ENCODE peak calls at places on chromosomes 6 and 20, in eight cellular contexts. One of them, this sample, is unnamed.

GRCh38 chr20:5864873-5865582 is 85.3 kb downstream of the TRMT6 start:
- DNase-seq in tibial nerve: no peak
- DNase-seq in stomach: no peak
- DNase-seq in testis: no peak
- DNase-seq in Peyer's patch: no peak
- DNase-seq in heart left ventricle: no peak
- DNase-seq in GM12878: no peak
- DNase-seq in upper lobe of left lung: no peak
- DNase-seq in this sample: no peak

GRCh38 chr6:36197739-36198221 is 1.2 kb downstream of the BRPF3 start:
- DNase-seq in Peyer's patch: no peak
- DNase-seq in tibial nerve: no peak
- DNase-seq in GM12878: no peak
- DNase-seq in testis: no peak
- DNase-seq in heart left ventricle: no peak
- DNase-seq in upper lobe of left lung: no peak
- DNase-seq in stomach: no peak
- DNase-seq in this sample: no peak

GRCh38 chr20:33909331-33909921 is 84.3 kb upstream of the RALY start:
- DNase-seq in Peyer's patch: no peak
- DNase-seq in upper lobe of left lung: peak; percentile 42
- DNase-seq in testis: peak; percentile 68
- DNase-seq in tibial nerve: no peak
- DNase-seq in stomach: peak; percentile 33
- DNase-seq in GM12878: no peak
- DNase-seq in heart left ventricle: no peak
- DNase-seq in this sample: no peak

GRCh38 chr6:52540286-52540902 is 36.5 kb downstream of the TRAM2 start:
- DNase-seq in Peyer's patch: no peak
- DNase-seq in upper lobe of left lung: no peak
- DNase-seq in stomach: no peak
- DNase-seq in heart left ventricle: no peak
- DNase-seq in testis: no peak
- DNase-seq in GM12878: no peak
- DNase-seq in tibial nerve: no peak
- DNase-seq in this sample: no peak

GRCh38 chr6:43228951-43229802 is at the start of gene DNPH1:
- DNase-seq in GM12878: no peak
- DNase-seq in Peyer's patch: peak; percentile 89
- DNase-seq in tibial nerve: peak; percentile 51
- DNase-seq in upper lobe of left lung: peak; percentile 77
- DNase-seq in testis: peak; percentile 83
- DNase-seq in heart left ventricle: peak; percentile 73
- DNase-seq in stomach: peak; percentile 81
- DNase-seq in this sample: peak; percentile 66

GRCh38 chr6:33061987-33062386 is 11.5 kb downstream of the HLA-DPA1 start:
- DNase-seq in heart left ventricle: no peak
- DNase-seq in tibial nerve: no peak
- DNase-seq in Peyer's patch: no peak
- DNase-seq in upper lobe of left lung: no peak
- DNase-seq in testis: no peak
- DNase-seq in stomach: no peak
- DNase-seq in GM12878: peak; percentile 62
- DNase-seq in this sample: no peak

GRCh38 chr20:50050660-50051308 is 62.2 kb downstream of the UBE2V1 start:
- DNase-seq in tibial nerve: no peak
- DNase-seq in GM12878: no peak
- DNase-seq in upper lobe of left lung: no peak
- DNase-seq in heart left ventricle: no peak
- DNase-seq in stomach: no peak
- DNase-seq in Peyer's patch: no peak
- DNase-seq in testis: no peak
- DNase-seq in this sample: no peak

GRCh38 chr6:34248198-34248726 is 544 bp downstream of the SMIM29 start:
- DNase-seq in upper lobe of left lung: peak; percentile 74
- DNase-seq in stomach: peak; percentile 52
- DNase-seq in tibial nerve: no peak
- DNase-seq in Peyer's patch: peak; percentile 73
- DNase-seq in heart left ventricle: peak; percentile 79
- DNase-seq in testis: peak; percentile 79
- DNase-seq in GM12878: no peak
- DNase-seq in this sample: no peak

GRCh38 chr6:22451960-22452359 is 117.4 kb upstream of the HDGFL1 start:
- DNase-seq in GM12878: no peak
- DNase-seq in testis: no peak
- DNase-seq in stomach: no peak
- DNase-seq in Peyer's patch: no peak
- DNase-seq in upper lobe of left lung: no peak
- DNase-seq in tibial nerve: no peak
- DNase-seq in heart left ventricle: no peak
- DNase-seq in this sample: no peak

DNA sequence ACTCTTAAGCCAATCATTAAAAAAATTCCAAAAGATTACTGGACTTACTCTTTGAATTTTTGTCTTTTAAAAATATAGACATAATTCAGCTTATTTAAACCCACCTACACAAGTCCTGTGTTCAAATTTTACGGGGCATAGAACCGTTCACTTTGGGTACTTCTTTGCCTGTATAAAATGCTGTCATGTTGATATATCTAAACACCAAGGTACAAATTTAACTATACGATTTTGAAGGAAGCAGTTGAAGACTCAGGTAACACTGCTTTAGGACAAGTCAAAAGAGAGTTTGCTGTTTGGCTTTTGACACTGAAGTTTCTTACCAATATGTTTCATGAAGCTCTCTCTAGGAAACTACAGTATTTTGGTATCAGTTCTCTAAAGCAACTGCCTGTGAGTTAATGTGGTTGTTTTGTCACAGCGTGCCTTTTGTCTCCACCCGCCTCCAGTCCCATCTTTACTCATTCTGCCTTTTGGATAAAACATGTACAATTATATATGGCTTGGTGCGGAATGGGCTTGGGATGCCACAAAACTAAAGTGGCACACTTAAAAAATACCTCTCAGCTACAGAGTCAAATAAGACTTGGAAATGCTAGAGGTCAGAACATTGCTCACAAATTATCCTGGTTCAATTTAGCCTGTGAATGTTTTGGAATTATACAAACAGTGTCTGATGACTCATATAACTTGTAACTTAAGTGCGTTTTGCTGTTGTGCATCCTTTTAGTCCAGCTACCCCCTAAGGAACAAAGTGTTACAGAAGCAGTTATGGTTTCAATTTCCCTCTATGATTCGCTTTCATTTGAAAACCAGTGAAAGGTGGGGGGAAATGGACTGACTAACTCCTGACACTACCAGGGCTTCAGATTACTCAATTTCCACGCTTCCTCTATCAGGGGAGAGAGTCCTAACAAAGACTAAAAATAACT is 38.7 kb downstream of the RGS17 start:
- DNase-seq in heart left ventricle: no peak
- DNase-seq in upper lobe of left lung: no peak
- DNase-seq in tibial nerve: no peak
- DNase-seq in Peyer's patch: no peak
- DNase-seq in stomach: no peak
- DNase-seq in GM12878: peak; percentile 43
- DNase-seq in testis: no peak
- DNase-seq in this sample: no peak
- H3K27ac ChIP-seq in heart left ventricle: no peak overlapping the region
- H3K27ac ChIP-seq in upper lobe of left lung: no peak overlapping the region
- H3K27ac ChIP-seq in tibial nerve: no peak overlapping the region
- H3K27ac ChIP-seq in Peyer's patch: no peak overlapping the region
- H3K27ac ChIP-seq in stomach: peak overlapping the region; percentile 42
- H3K27ac ChIP-seq in GM12878: peak overlapping the region; percentile 10
- H3K27ac ChIP-seq in testis: no peak overlapping the region
- H3K27ac ChIP-seq in this sample: no peak overlapping the region

DNA sequence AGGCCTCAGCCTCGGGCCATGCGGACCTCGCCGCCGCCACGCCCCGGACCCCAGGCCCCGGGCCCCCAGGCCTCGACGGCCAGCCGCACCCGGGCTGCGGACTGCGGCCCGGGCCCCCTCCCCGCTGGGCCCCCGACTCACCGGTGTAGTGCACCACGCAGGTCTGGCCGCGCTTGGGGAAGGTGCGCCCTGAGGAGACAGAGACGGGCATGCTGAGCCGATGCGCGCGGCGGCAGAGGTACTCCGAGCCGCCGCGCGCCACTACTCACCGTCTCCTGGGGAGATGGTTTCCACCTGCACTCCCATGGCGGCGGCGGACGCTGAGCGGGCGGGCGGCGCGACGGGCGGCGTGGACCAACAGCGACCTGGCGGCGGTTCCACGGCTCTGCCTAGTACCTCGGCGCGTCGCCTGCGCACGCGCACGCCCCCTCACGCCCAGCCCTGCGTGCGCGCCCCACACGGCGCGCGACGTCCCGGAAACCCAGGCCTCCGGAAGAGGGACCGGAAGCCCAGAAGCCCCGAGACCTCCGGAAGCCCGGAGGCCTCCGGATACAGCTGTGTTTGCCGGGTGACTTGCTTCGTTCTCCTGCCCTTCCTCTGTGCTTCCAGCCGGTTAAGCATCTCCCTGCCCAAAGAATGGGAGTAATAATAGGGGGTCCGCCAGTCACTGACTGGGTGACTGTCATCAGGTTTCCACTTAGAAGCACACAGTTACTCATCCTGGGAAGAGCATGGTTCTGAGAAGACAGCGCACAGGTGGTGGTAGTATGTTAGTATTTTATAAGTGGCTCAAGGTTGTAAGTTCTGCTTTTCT is at the start of gene FKBP1A:
- DNase-seq in testis: peak; percentile 93
- DNase-seq in Peyer's patch: peak; percentile 95
- DNase-seq in GM12878: peak; percentile 67
- DNase-seq in stomach: peak; percentile 95
- DNase-seq in tibial nerve: peak; percentile 71
- DNase-seq in heart left ventricle: peak; percentile 94
- DNase-seq in upper lobe of left lung: peak; percentile 90
- DNase-seq in this sample: peak; percentile 87
- TF ChIP-seq POLR2A in testis: peak; percentile 39
- TF ChIP-seq POLR2A in Peyer's patch: peak; percentile 92
- TF ChIP-seq POLR2A in GM12878: peak; percentile 91
- TF ChIP-seq POLR2A in stomach: no peak
- TF ChIP-seq POLR2A in tibial nerve: peak; percentile 71
- TF ChIP-seq POLR2A in heart left ventricle: peak; percentile 80
- TF ChIP-seq POLR2A in upper lobe of left lung: peak; percentile 58
- TF ChIP-seq POLR2A in this sample: peak; percentile 88

GRCh38 chr6:70289299-70289698 is 13.6 kb downstream of the COL9A1 start:
- DNase-seq in Peyer's patch: no peak
- DNase-seq in tibial nerve: no peak
- DNase-seq in upper lobe of left lung: no peak
- DNase-seq in stomach: no peak
- DNase-seq in testis: no peak
- DNase-seq in GM12878: no peak
- DNase-seq in heart left ventricle: no peak
- DNase-seq in this sample: no peak
- H3K27ac ChIP-seq in Peyer's patch: no peak overlapping the region
- H3K27ac ChIP-seq in tibial nerve: no peak overlapping the region
- H3K27ac ChIP-seq in upper lobe of left lung: no peak overlapping the region
- H3K27ac ChIP-seq in stomach: no peak overlapping the region
- H3K27ac ChIP-seq in testis: no peak overlapping the region
- H3K27ac ChIP-seq in GM12878: no peak overlapping the region
- H3K27ac ChIP-seq in heart left ventricle: no peak overlapping the region
- H3K27ac ChIP-seq in this sample: no peak overlapping the region

GRCh38 chr6:170490259-170490658 is 62.8 kb downstream of the PSMB1 start:
- DNase-seq in stomach: no peak
- DNase-seq in testis: no peak
- DNase-seq in upper lobe of left lung: no peak
- DNase-seq in heart left ventricle: no peak
- DNase-seq in tibial nerve: no peak
- DNase-seq in GM12878: no peak
- DNase-seq in Peyer's patch: no peak
- DNase-seq in this sample: no peak

GRCh38 chr6:170493354-170493753 is 59.8 kb downstream of the PSMB1 start:
- DNase-seq in tibial nerve: no peak
- DNase-seq in heart left ventricle: no peak
- DNase-seq in stomach: no peak
- DNase-seq in GM12878: no peak
- DNase-seq in Peyer's patch: no peak
- DNase-seq in upper lobe of left lung: no peak
- DNase-seq in testis: no peak
- DNase-seq in this sample: no peak

GRCh38 chr6:170487707-170488329 is 65.3 kb downstream of the PSMB1 start:
- DNase-seq in stomach: no peak
- DNase-seq in testis: no peak
- DNase-seq in GM12878: no peak
- DNase-seq in tibial nerve: no peak
- DNase-seq in heart left ventricle: no peak
- DNase-seq in upper lobe of left lung: no peak
- DNase-seq in Peyer's patch: no peak
- DNase-seq in this sample: no peak

GRCh38 chr6:170485159-170485558 is 67.9 kb downstream of the PSMB1 start:
- DNase-seq in stomach: no peak
- DNase-seq in testis: no peak
- DNase-seq in upper lobe of left lung: no peak
- DNase-seq in Peyer's patch: no peak
- DNase-seq in tibial nerve: no peak
- DNase-seq in GM12878: no peak
- DNase-seq in heart left ventricle: no peak
- DNase-seq in this sample: no peak

GRCh38 chr6:170489836-170490235 is 63.3 kb downstream of the PSMB1 start:
- DNase-seq in testis: no peak
- DNase-seq in tibial nerve: no peak
- DNase-seq in Peyer's patch: no peak
- DNase-seq in heart left ventricle: no peak
- DNase-seq in GM12878: no peak
- DNase-seq in stomach: no peak
- DNase-seq in upper lobe of left lung: no peak
- DNase-seq in this sample: no peak
- TF ChIP-seq POLR2A in testis: no peak
- TF ChIP-seq POLR2A in tibial nerve: no peak
- TF ChIP-seq POLR2A in Peyer's patch: no peak
- TF ChIP-seq POLR2A in heart left ventricle: no peak
- TF ChIP-seq POLR2A in GM12878: no peak
- TF ChIP-seq POLR2A in stomach: no peak
- TF ChIP-seq POLR2A in upper lobe of left lung: no peak
- TF ChIP-seq POLR2A in this sample: no peak

GRCh38 chr20:3734111-3734843 is 1.8 kb downstream of the HSPA12B start:
- DNase-seq in upper lobe of left lung: peak; percentile 72
- DNase-seq in stomach: no peak
- DNase-seq in testis: peak; percentile 43
- DNase-seq in heart left ventricle: peak; percentile 74
- DNase-seq in tibial nerve: no peak
- DNase-seq in GM12878: no peak
- DNase-seq in Peyer's patch: peak; percentile 56
- DNase-seq in this sample: no peak

GRCh38 chr20:3732327-3733118 is at the start of gene HSPA12B:
- DNase-seq in Peyer's patch: no peak
- DNase-seq in stomach: no peak
- DNase-seq in GM12878: no peak
- DNase-seq in testis: no peak
- DNase-seq in heart left ventricle: no peak
- DNase-seq in tibial nerve: no peak
- DNase-seq in upper lobe of left lung: no peak
- DNase-seq in this sample: no peak

GRCh38 chr20:3731944-3732326 is 550 bp upstream of the HSPA12B start:
- DNase-seq in Peyer's patch: no peak
- DNase-seq in heart left ventricle: no peak
- DNase-seq in upper lobe of left lung: no peak
- DNase-seq in tibial nerve: no peak
- DNase-seq in testis: no peak
- DNase-seq in GM12878: no peak
- DNase-seq in stomach: no peak
- DNase-seq in this sample: no peak

GRCh38 chr20:3735768-3736167 is 3.3 kb downstream of the HSPA12B start:
- DNase-seq in Peyer's patch: no peak
- DNase-seq in stomach: no peak
- DNase-seq in GM12878: no peak
- DNase-seq in testis: no peak
- DNase-seq in tibial nerve: no peak
- DNase-seq in heart left ventricle: peak; percentile 3
- DNase-seq in upper lobe of left lung: no peak
- DNase-seq in this sample: no peak

GRCh38 chr20:3733119-3733995 is 872 bp downstream of the HSPA12B start:
- DNase-seq in upper lobe of left lung: no peak
- DNase-seq in GM12878: no peak
- DNase-seq in heart left ventricle: peak; percentile 27
- DNase-seq in tibial nerve: no peak
- DNase-seq in stomach: no peak
- DNase-seq in testis: no peak
- DNase-seq in Peyer's patch: no peak
- DNase-seq in this sample: no peak
- H3K27ac ChIP-seq in upper lobe of left lung: peak overlapping the region; percentile 80
- H3K27ac ChIP-seq in GM12878: no peak overlapping the region
- H3K27ac ChIP-seq in heart left ventricle: peak overlapping the region; percentile 78
- H3K27ac ChIP-seq in tibial nerve: peak overlapping the region; percentile 17
- H3K27ac ChIP-seq in stomach: peak overlapping the region; percentile 20
- H3K27ac ChIP-seq in testis: peak overlapping the region; percentile 32
- H3K27ac ChIP-seq in Peyer's patch: no peak overlapping the region
- H3K27ac ChIP-seq in this sample: no peak overlapping the region